ENCODE peak calls at places on chromosomes 16 and 17, in ten cellular contexts. One of them, this sample, is unnamed.

GRCh38 chr17:14307560-14308024 is 6.7 kb downstream of the HS3ST3B1 start:
- DNase-seq in WTC11: no peak
- DNase-seq in CD8-positive, alpha-beta T cell: no peak
- DNase-seq in NCI-H524: no peak
- DNase-seq in T-cell: no peak
- DNase-seq in iPS DF 6.9: no peak
- DNase-seq in progenitor cell of endocrine pancreas: no peak
- DNase-seq in activated CD8-positive, alpha-beta T cell treated with anti-CD3 and anti-CD28 coated beads, Interleukin-2, amount 10 ng/mL, durations not matched to agents 7 days and 5 days: no peak
- DNase-seq in gastrocnemius medialis: no peak
- DNase-seq in GDM1: no peak
- DNase-seq in this sample: no peak

GRCh38 chr17:7405882-7406825 is 1.5 kb upstream of the NLGN2 start:
- DNase-seq in WTC11: no peak
- DNase-seq in CD8-positive, alpha-beta T cell: no peak
- DNase-seq in NCI-H524: no peak
- DNase-seq in T-cell: no peak
- DNase-seq in iPS DF 6.9: no peak
- DNase-seq in progenitor cell of endocrine pancreas: no peak
- DNase-seq in activated CD8-positive, alpha-beta T cell treated with anti-CD3 and anti-CD28 coated beads, Interleukin-2, amount 10 ng/mL, durations not matched to agents 7 days and 5 days: no peak
- DNase-seq in gastrocnemius medialis: no peak
- DNase-seq in GDM1: no peak
- DNase-seq in this sample: no peak

GRCh38 chr17:20825539-20825938 is 217.3 kb downstream of the USP22 start:
- DNase-seq in WTC11: no peak
- DNase-seq in CD8-positive, alpha-beta T cell: no peak
- DNase-seq in NCI-H524: no peak
- DNase-seq in T-cell: no peak
- DNase-seq in iPS DF 6.9: no peak
- DNase-seq in progenitor cell of endocrine pancreas: no peak
- DNase-seq in activated CD8-positive, alpha-beta T cell treated with anti-CD3 and anti-CD28 coated beads, Interleukin-2, amount 10 ng/mL, durations not matched to agents 7 days and 5 days: no peak
- DNase-seq in gastrocnemius medialis: no peak
- DNase-seq in GDM1: no peak
- DNase-seq in this sample: no peak

GRCh38 chr17:17724307-17724921 is 43.2 kb downstream of the RAI1 start:
- DNase-seq in WTC11: peak; percentile 66
- DNase-seq in CD8-positive, alpha-beta T cell: no peak
- DNase-seq in NCI-H524: no peak
- DNase-seq in T-cell: no peak
- DNase-seq in iPS DF 6.9: no peak
- DNase-seq in progenitor cell of endocrine pancreas: no peak
- DNase-seq in activated CD8-positive, alpha-beta T cell treated with anti-CD3 and anti-CD28 coated beads, Interleukin-2, amount 10 ng/mL, durations not matched to agents 7 days and 5 days: peak; percentile 47
- DNase-seq in gastrocnemius medialis: no peak
- DNase-seq in GDM1: peak; percentile 56
- DNase-seq in this sample: no peak

GRCh38 chr17:75843577-75844529 is at the start of gene UNC13D:
- DNase-seq in WTC11: no peak
- DNase-seq in CD8-positive, alpha-beta T cell: peak; percentile 75
- DNase-seq in NCI-H524: no peak
- DNase-seq in T-cell: peak; percentile 62
- DNase-seq in iPS DF 6.9: no peak
- DNase-seq in progenitor cell of endocrine pancreas: no peak
- DNase-seq in activated CD8-positive, alpha-beta T cell treated with anti-CD3 and anti-CD28 coated beads, Interleukin-2, amount 10 ng/mL, durations not matched to agents 7 days and 5 days: peak; percentile 79
- DNase-seq in gastrocnemius medialis: no peak
- DNase-seq in GDM1: peak; percentile 67
- DNase-seq in this sample: peak; percentile 58

GRCh38 chr17:66304304-66305174 is 2.1 kb downstream of the PRKCA start:
- DNase-seq in WTC11: peak; percentile 52
- DNase-seq in CD8-positive, alpha-beta T cell: peak; percentile 11
- DNase-seq in NCI-H524: peak; percentile 7
- DNase-seq in T-cell: no peak
- DNase-seq in iPS DF 6.9: peak; percentile 58
- DNase-seq in progenitor cell of endocrine pancreas: no peak
- DNase-seq in activated CD8-positive, alpha-beta T cell treated with anti-CD3 and anti-CD28 coated beads, Interleukin-2, amount 10 ng/mL, durations not matched to agents 7 days and 5 days: peak; percentile 41
- DNase-seq in gastrocnemius medialis: no peak
- DNase-seq in GDM1: peak; percentile 24
- DNase-seq in this sample: peak; percentile 63

GRCh38 chr17:48259710-48260291 is 152.2 kb downstream of the SNX11 start:
- DNase-seq in WTC11: no peak
- DNase-seq in CD8-positive, alpha-beta T cell: no peak
- DNase-seq in NCI-H524: no peak
- DNase-seq in T-cell: no peak
- DNase-seq in iPS DF 6.9: peak; percentile 18
- DNase-seq in progenitor cell of endocrine pancreas: no peak
- DNase-seq in activated CD8-positive, alpha-beta T cell treated with anti-CD3 and anti-CD28 coated beads, Interleukin-2, amount 10 ng/mL, durations not matched to agents 7 days and 5 days: no peak
- DNase-seq in gastrocnemius medialis: no peak
- DNase-seq in GDM1: no peak
- DNase-seq in this sample: peak; percentile 34

GRCh38 chr16:1991588-1992474 is 2.1 kb downstream of the SYNGR3 start:
- DNase-seq in WTC11: peak; percentile 99
- DNase-seq in CD8-positive, alpha-beta T cell: peak; percentile 99
- DNase-seq in NCI-H524: peak; percentile 18
- DNase-seq in T-cell: peak; percentile 95
- DNase-seq in iPS DF 6.9: no peak
- DNase-seq in progenitor cell of endocrine pancreas: peak; percentile 57
- DNase-seq in activated CD8-positive, alpha-beta T cell treated with anti-CD3 and anti-CD28 coated beads, Interleukin-2, amount 10 ng/mL, durations not matched to agents 7 days and 5 days: peak; percentile 97
- DNase-seq in gastrocnemius medialis: peak; percentile 89
- DNase-seq in GDM1: no peak
- DNase-seq in this sample: peak; percentile 78

GRCh38 chr17:79948918-79949645 is 86.6 kb downstream of the TBC1D16 start:
- DNase-seq in WTC11: no peak
- DNase-seq in CD8-positive, alpha-beta T cell: no peak
- DNase-seq in NCI-H524: no peak
- DNase-seq in T-cell: no peak
- DNase-seq in iPS DF 6.9: no peak
- DNase-seq in progenitor cell of endocrine pancreas: no peak
- DNase-seq in activated CD8-positive, alpha-beta T cell treated with anti-CD3 and anti-CD28 coated beads, Interleukin-2, amount 10 ng/mL, durations not matched to agents 7 days and 5 days: no peak
- DNase-seq in gastrocnemius medialis: no peak
- DNase-seq in GDM1: no peak
- DNase-seq in this sample: no peak

GRCh38 chr17:4038076-4038475 is 73.8 kb upstream of the ATP2A3 start:
- DNase-seq in WTC11: no peak
- DNase-seq in CD8-positive, alpha-beta T cell: no peak
- DNase-seq in NCI-H524: no peak
- DNase-seq in T-cell: no peak
- DNase-seq in iPS DF 6.9: no peak
- DNase-seq in progenitor cell of endocrine pancreas: no peak
- DNase-seq in activated CD8-positive, alpha-beta T cell treated with anti-CD3 and anti-CD28 coated beads, Interleukin-2, amount 10 ng/mL, durations not matched to agents 7 days and 5 days: no peak
- DNase-seq in gastrocnemius medialis: no peak
- DNase-seq in GDM1: no peak
- DNase-seq in this sample: no peak

GRCh38 chr16:72474511-72475123 is 302.7 kb upstream of the PMFBP1 start:
- DNase-seq in WTC11: no peak
- DNase-seq in CD8-positive, alpha-beta T cell: no peak
- DNase-seq in NCI-H524: no peak
- DNase-seq in T-cell: no peak
- DNase-seq in iPS DF 6.9: no peak
- DNase-seq in progenitor cell of endocrine pancreas: no peak
- DNase-seq in activated CD8-positive, alpha-beta T cell treated with anti-CD3 and anti-CD28 coated beads, Interleukin-2, amount 10 ng/mL, durations not matched to agents 7 days and 5 days: no peak
- DNase-seq in gastrocnemius medialis: no peak
- DNase-seq in GDM1: no peak
- DNase-seq in this sample: peak; percentile 29

GRCh38 chr17:17990282-17990681 is 17.6 kb downstream of the DRC3 start:
- DNase-seq in WTC11: no peak
- DNase-seq in CD8-positive, alpha-beta T cell: no peak
- DNase-seq in NCI-H524: no peak
- DNase-seq in T-cell: no peak
- DNase-seq in iPS DF 6.9: no peak
- DNase-seq in progenitor cell of endocrine pancreas: no peak
- DNase-seq in activated CD8-positive, alpha-beta T cell treated with anti-CD3 and anti-CD28 coated beads, Interleukin-2, amount 10 ng/mL, durations not matched to agents 7 days and 5 days: no peak
- DNase-seq in gastrocnemius medialis: no peak
- DNase-seq in GDM1: no peak
- DNase-seq in this sample: no peak

GRCh38 chr17:39776267-39776666 is 38.5 kb downstream of the GRB7 start:
- DNase-seq in WTC11: no peak
- DNase-seq in CD8-positive, alpha-beta T cell: peak; percentile 33
- DNase-seq in NCI-H524: no peak
- DNase-seq in T-cell: no peak
- DNase-seq in iPS DF 6.9: no peak
- DNase-seq in progenitor cell of endocrine pancreas: no peak
- DNase-seq in activated CD8-positive, alpha-beta T cell treated with anti-CD3 and anti-CD28 coated beads, Interleukin-2, amount 10 ng/mL, durations not matched to agents 7 days and 5 days: no peak
- DNase-seq in gastrocnemius medialis: no peak
- DNase-seq in GDM1: no peak
- DNase-seq in this sample: no peak

GRCh38 chr17:16521070-16521727 is 29.2 kb upstream of the LRRC75A start:
- DNase-seq in WTC11: peak; percentile 64
- DNase-seq in CD8-positive, alpha-beta T cell: peak; percentile 62
- DNase-seq in NCI-H524: peak; percentile 69
- DNase-seq in T-cell: peak; percentile 47
- DNase-seq in iPS DF 6.9: peak; percentile 70
- DNase-seq in progenitor cell of endocrine pancreas: peak; percentile 52
- DNase-seq in activated CD8-positive, alpha-beta T cell treated with anti-CD3 and anti-CD28 coated beads, Interleukin-2, amount 10 ng/mL, durations not matched to agents 7 days and 5 days: peak; percentile 81
- DNase-seq in gastrocnemius medialis: peak; percentile 60
- DNase-seq in GDM1: peak; percentile 78
- DNase-seq in this sample: peak; percentile 69

GRCh38 chr16:81558444-81559175 is 114.0 kb downstream of the CMIP start:
- DNase-seq in WTC11: no peak
- DNase-seq in CD8-positive, alpha-beta T cell: no peak
- DNase-seq in NCI-H524: no peak
- DNase-seq in T-cell: peak; percentile 16
- DNase-seq in iPS DF 6.9: no peak
- DNase-seq in progenitor cell of endocrine pancreas: peak; percentile 59
- DNase-seq in activated CD8-positive, alpha-beta T cell treated with anti-CD3 and anti-CD28 coated beads, Interleukin-2, amount 10 ng/mL, durations not matched to agents 7 days and 5 days: no peak
- DNase-seq in gastrocnemius medialis: no peak
- DNase-seq in GDM1: no peak
- DNase-seq in this sample: no peak

GRCh38 chr16:57889522-57889921 is 81.4 kb downstream of the CNGB1 start:
- DNase-seq in WTC11: no peak
- DNase-seq in CD8-positive, alpha-beta T cell: no peak
- DNase-seq in NCI-H524: no peak
- DNase-seq in T-cell: no peak
- DNase-seq in iPS DF 6.9: no peak
- DNase-seq in progenitor cell of endocrine pancreas: no peak
- DNase-seq in activated CD8-positive, alpha-beta T cell treated with anti-CD3 and anti-CD28 coated beads, Interleukin-2, amount 10 ng/mL, durations not matched to agents 7 days and 5 days: no peak
- DNase-seq in gastrocnemius medialis: no peak
- DNase-seq in GDM1: no peak
- DNase-seq in this sample: no peak

GRCh38 chr17:79188048-79188447 is 113.4 kb downstream of the ENGASE start:
- DNase-seq in WTC11: peak; percentile 85
- DNase-seq in CD8-positive, alpha-beta T cell: no peak
- DNase-seq in NCI-H524: peak; percentile 58
- DNase-seq in T-cell: no peak
- DNase-seq in iPS DF 6.9: no peak
- DNase-seq in progenitor cell of endocrine pancreas: peak; percentile 37
- DNase-seq in activated CD8-positive, alpha-beta T cell treated with anti-CD3 and anti-CD28 coated beads, Interleukin-2, amount 10 ng/mL, durations not matched to agents 7 days and 5 days: no peak
- DNase-seq in gastrocnemius medialis: no peak
- DNase-seq in GDM1: no peak
- DNase-seq in this sample: no peak

This sample was measured in Jurkat, Clone E6-1.